ENCODE peak calls at places on chromosomes 4 and X, in five cellular contexts. T is left lung, R is A673, E is heart left ventricle, L is kidney epithelial cell. O is an unnamed sample.

GRCh38 chrX:100928660-100929613 is at the start of gene XKRX:
- DNase-seq in T (peak), R (peak), E (peak), L (no peak), O (no peak)

GRCh38 chr4:1395941-1396805 is 10.1 kb downstream of the NKX1-1 start:
- DNase-seq in T (peak), R (no peak), E (no peak), L (no peak), O (no peak)

GRCh38 chr4:89258506-89258905 is 49.1 kb downstream of the GPRIN3 start:
- DNase-seq in T (no peak), R (no peak), E (no peak), L (no peak), O (no peak)

GRCh38 chrX:111262086-111262485 is 8.2 kb downstream of the CAPN6 start:
- DNase-seq in T (no peak), R (no peak), E (no peak), L (no peak), O (no peak)

GRCh38 chrX:10450229-10450958 is 170.0 kb downstream of the MID1 start:
- DNase-seq in T (no peak), R (peak), E (no peak), L (no peak), O (peak)

GRCh38 chrX:150515801-150516200 is 52.6 kb upstream of the MTM1 start:
- DNase-seq in T (no peak), R (no peak), E (no peak), L (no peak), O (no peak)

GRCh38 chrX:17376381-17377046 is 1.5 kb downstream of the NHS start:
- DNase-seq in T (no peak), R (no peak), E (no peak), L (no peak), O (no peak)

GRCh38 chr4:182918044-182918607 is 940 bp upstream of the DCTD start:
- DNase-seq in T (no peak), R (no peak), E (no peak), L (no peak), O (no peak)

GRCh38 chr4:88823058-88823919 is 125.7 kb upstream of the NAP1L5 start:
- DNase-seq in T (peak), R (peak), E (peak), L (peak), O (peak)

GRCh38 chr4:170529760-170530440 is 440.1 kb upstream of the AADAT start:
- DNase-seq in T (no peak), R (peak), E (no peak), L (no peak), O (no peak)

GRCh38 chrX:140672840-140673731 is 36.5 kb upstream of the LINC00632 start:
- DNase-seq in T (no peak), R (no peak), E (no peak), L (no peak), O (no peak)

GRCh38 chr4:114386637-114387233 is 211.9 kb upstream of the UGT8 start:
- DNase-seq in T (no peak), R (peak), E (no peak), L (no peak), O (peak)

GRCh38 chr4:1402516-1403101 is 3.6 kb downstream of the NKX1-1 start:
- DNase-seq in T (peak), R (no peak), E (peak), L (no peak), O (no peak)

GRCh38 chrX:45781901-45782553 is 581.4 kb upstream of the DIPK2B start:
- DNase-seq in T (no peak), R (peak), E (no peak), L (no peak), O (no peak)

GRCh38 chr4:10810411-10810810 is 125.8 kb upstream of the CLNK start:
- DNase-seq in T (no peak), R (no peak), E (no peak), L (no peak), O (no peak)

GRCh38 chr4:100510551-100510950 is 7.3 kb downstream of the EMCN start:
- DNase-seq in T (no peak), R (peak), E (no peak), L (no peak), O (no peak)

GRCh38 chrX:154373340-154374306 is 811 bp downstream of the FLNA start:
- DNase-seq in T (no peak), R (peak), E (peak), L (no peak), O (peak)

GRCh38 chr4:146520894-146521542 is 722 bp downstream of the SLC10A7 start:
- DNase-seq in T (no peak), R (peak), E (peak), L (no peak), O (peak)

GRCh38 chr4:139988863-139989765 is 164.9 kb downstream of the MAML3 start:
- DNase-seq in T (no peak), R (peak), E (peak), L (peak), O (peak)

GRCh38 chrX:71173440-71173839 is 28.8 kb downstream of the NLGN3 start:
- DNase-seq in T (no peak), R (no peak), E (no peak), L (no peak), O (no peak)

GRCh38 chr4:24007740-24008348 is 118.0 kb upstream of the PPARGC1A start:
- DNase-seq in T (no peak), R (no peak), E (no peak), L (no peak), O (no peak)

GRCh38 chrX:30620980-30621716 is 32.1 kb upstream of the GK start:
- DNase-seq in T (no peak), R (peak), E (peak), L (peak), O (peak)

GRCh38 chr4:130257271-130257670 is 1161.3 kb downstream of the C4orf33 start:
- DNase-seq in T (no peak), R (peak), E (no peak), L (peak), O (peak)

GRCh38 chr4:6723851-6724250 is 7.9 kb downstream of the BLOC1S4 start:
- DNase-seq in T (no peak), R (no peak), E (no peak), L (no peak), O (no peak)

GRCh38 chr4:90357117-90357710 is 230.0 kb downstream of the CCSER1 start:
- DNase-seq in T (no peak), R (peak), E (no peak), L (peak), O (peak)

GRCh38 chrX:42149786-42150185 is 226.4 kb upstream of the CASK start:
- DNase-seq in T (no peak), R (no peak), E (no peak), L (no peak), O (no peak)

GRCh38 chrX:8760021-8760420 is 28.1 kb upstream of the ANOS1 start:
- DNase-seq in T (no peak), R (no peak), E (no peak), L (no peak), O (no peak)

GRCh38 chr4:52861879-52862604 is at the start of gene RASL11B:
- DNase-seq in T (peak), R (peak), E (peak), L (no peak), O (no peak)
- TF ChIP-seq CTCF in T (peak), R (no peak), E (no peak), L (no peak), O (no peak)

DNA sequence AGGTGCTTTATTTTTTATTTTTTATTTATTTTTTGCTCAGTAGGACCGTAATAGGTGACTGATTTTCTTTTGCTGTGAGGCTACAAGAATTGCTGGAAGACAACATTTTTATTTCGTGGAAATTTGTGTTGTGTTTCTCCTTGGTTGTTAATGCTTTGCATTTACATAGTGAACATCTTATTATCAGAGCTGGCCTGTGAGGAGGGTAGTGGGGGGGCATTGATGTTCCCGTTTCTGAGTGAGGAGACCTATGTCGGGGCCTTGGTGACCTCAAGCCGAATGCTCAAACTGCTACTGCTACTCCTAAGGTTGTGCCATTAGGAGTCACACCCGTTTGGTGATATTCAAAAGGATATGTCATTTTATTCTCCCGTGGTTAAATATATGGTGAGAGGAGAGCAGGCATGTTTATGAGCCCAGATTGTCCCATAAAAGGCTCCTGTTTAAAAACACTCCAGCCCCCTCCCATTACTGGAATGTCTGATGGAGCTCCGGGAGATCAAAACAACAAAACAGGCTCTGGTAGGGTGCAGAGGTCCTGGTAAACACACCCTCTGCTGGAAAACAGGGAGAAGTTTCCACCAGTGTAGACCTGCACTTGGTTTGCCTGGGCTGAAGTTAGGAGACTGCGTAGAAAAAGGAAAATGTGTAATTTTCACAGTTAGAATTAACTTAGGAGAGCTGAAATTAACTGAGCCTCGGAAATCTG is 5.6 kb downstream of the PDGFRA start:
- DNase-seq in T (no peak), R (no peak), E (no peak), L (no peak), O (no peak)
- H3K4me3 ChIP-seq in T (peak), R (no peak), E (peak), L (no peak), O (peak)

DNA sequence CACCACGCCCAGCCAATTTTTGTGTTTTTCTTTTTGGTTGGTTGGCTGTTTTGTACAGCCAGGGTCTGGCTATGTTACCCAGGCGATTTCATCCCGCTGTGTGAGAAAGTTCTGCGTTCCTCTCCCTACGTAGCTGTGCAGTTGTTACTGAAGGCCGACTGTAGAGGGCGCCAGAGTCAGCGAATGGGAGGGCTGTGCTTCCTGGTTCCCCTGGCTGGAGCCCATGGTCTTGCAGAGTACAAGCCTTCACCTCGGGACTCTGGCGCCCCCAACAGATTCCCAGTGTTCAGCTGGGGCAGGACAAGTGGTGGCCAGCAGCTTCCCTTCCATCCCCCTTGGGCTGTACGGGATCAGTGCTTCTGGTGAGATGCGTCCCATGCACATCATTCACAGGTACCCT is 5.6 kb upstream of the CT45A1 start:
- DNase-seq in T (no peak), R (peak), E (no peak), L (no peak), O (no peak)
- TF ChIP-seq CTCF in T (no peak), R (peak), E (no peak), L (peak), O (peak)

GRCh38 chr4:82043809-82044137 is 330.0 kb downstream of the HNRNPD start:
- DNase-seq in T (no peak), R (no peak), E (no peak), L (no peak), O (no peak)
- H3K4me3 ChIP-seq in T (peak), R (peak), E (no peak), L (peak), O (peak)

DNA sequence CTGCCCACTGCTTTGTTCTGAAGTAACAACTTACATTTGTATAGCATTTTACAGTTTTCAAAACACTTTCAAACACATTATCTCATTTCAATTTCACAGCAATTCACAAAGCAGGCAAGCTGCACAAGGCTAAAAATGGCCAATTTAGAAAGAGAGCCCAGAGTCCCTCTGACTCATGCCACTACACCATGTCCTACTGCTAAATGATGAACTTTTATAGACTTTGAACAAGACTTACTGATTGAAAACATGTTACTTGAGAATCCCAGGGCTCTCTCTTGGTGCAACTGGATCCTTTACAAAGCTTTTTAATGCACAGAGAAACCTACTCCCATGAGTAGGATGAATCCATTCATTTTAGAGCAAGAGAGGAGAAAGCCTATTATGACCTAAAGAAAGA is 5.8 kb upstream of the G3BP2 start:
- DNase-seq in T (no peak), R (no peak), E (no peak), L (no peak), O (no peak)
- TF ChIP-seq CTCF in T (no peak), R (no peak), E (no peak), L (no peak), O (no peak)